ENCODE peak calls at places on chromosome 14, in ten cellular contexts. O is astrocyte of the spinal cord; T is activated naive CD4-positive, alpha-beta T cell; C is AG04450; M is activated effector memory CD4-positive, alpha-beta T cell treated with anti-CD3 and anti-CD28 coated beads, Interleukin-2, amount 50 U/mL, for 16 hours; R is NCI-H1436 treated with DMSO at 0.1 percent for 48 hours; L is hippocampal formation; D is NCI-H1092; W is stimulated activated CD4-positive, alpha-beta T cell treated with anti-CD3 and anti-CD28 coated beads, Interleukin-2, amount 100 ng/mL, for 48 hours; F is retina. S is an unnamed sample.

GRCh38 chr14:71698027-71698426 is 234.2 kb upstream of the RGS6 start:
- DNase-seq in R (no peak), W (no peak), T (no peak), O (no peak), M (no peak), F (no peak), C (no peak), D (no peak), L (no peak), S (no peak)

GRCh38 chr14:86852530-86852929 is 1140.5 kb downstream of the GALC start:
- DNase-seq in R (no peak), D (no peak), L (no peak), T (no peak), F (no peak), M (no peak), O (no peak), W (no peak), C (peak), S (no peak)

GRCh38 chr14:76273346-76273745 is 102.6 kb upstream of the ESRRB start:
- DNase-seq in W (no peak), R (no peak), D (no peak), C (no peak), O (no peak), T (no peak), M (no peak), L (no peak), F (no peak), S (no peak)

GRCh38 chr14:61107148-61107641 is 126.2 kb downstream of the SLC38A6 start:
- DNase-seq in L (no peak), O (no peak), F (no peak), W (no peak), D (peak), C (no peak), T (no peak), M (no peak), R (no peak), S (no peak)

GRCh38 chr14:59275668-59276067 is 87.2 kb downstream of the DAAM1 start:
- DNase-seq in F (no peak), D (no peak), M (no peak), R (no peak), O (peak), L (no peak), W (no peak), T (no peak), C (peak), S (no peak)

GRCh38 chr14:58560208-58560607 is 77.6 kb upstream of the DACT1 start:
- DNase-seq in F (no peak), R (no peak), L (no peak), M (no peak), T (no peak), O (no peak), D (no peak), C (no peak), W (no peak), S (no peak)

GRCh38 chr14:65286443-65286842 is 126.1 kb upstream of the FUT8 start:
- DNase-seq in D (no peak), F (no peak), R (no peak), M (no peak), W (no peak), T (no peak), L (no peak), O (no peak), C (no peak), S (no peak)

GRCh38 chr14:63493246-63493645 is 49.9 kb downstream of the PPP2R5E start:
- DNase-seq in C (no peak), R (no peak), L (no peak), T (no peak), O (no peak), F (peak), M (no peak), W (no peak), D (no peak), S (no peak)

GRCh38 chr14:69260979-69261605 is 1.1 kb downstream of the GALNT16 start:
- DNase-seq in M (peak), O (no peak), F (peak), W (peak), C (no peak), D (no peak), T (no peak), R (no peak), L (no peak), S (no peak)

GRCh38 chr14:52741865-52742264 is 11.9 kb downstream of the STYX start:
- DNase-seq in L (no peak), O (no peak), F (no peak), T (no peak), R (no peak), C (no peak), D (no peak), M (no peak), W (no peak), S (no peak)

GRCh38 chr14:68779761-68780323 is 13.0 kb downstream of the ZFP36L1 start:
- DNase-seq in R (no peak), C (no peak), D (no peak), M (peak), O (peak), W (no peak), T (no peak), L (no peak), F (no peak), S (no peak)

GRCh38 chr14:50038398-50039119 is 77.8 kb downstream of the VCPKMT start:
- DNase-seq in C (peak), L (no peak), D (no peak), M (peak), R (no peak), F (no peak), O (peak), T (no peak), W (peak), S (peak)

GRCh38 chr14:93033983-93034670 is 81.6 kb downstream of the ITPK1 start:
- DNase-seq in R (no peak), C (no peak), T (no peak), O (no peak), L (peak), W (peak), M (peak), D (no peak), F (peak), S (no peak)

GRCh38 chr14:92719421-92719820 is 29.0 kb downstream of the LGMN start:
- DNase-seq in T (no peak), W (no peak), F (no peak), O (no peak), M (no peak), R (no peak), D (no peak), C (no peak), L (no peak), S (no peak)

GRCh38 chr14:96038558-96038919 is 623 bp upstream of the C14orf132 start:
- DNase-seq in C (no peak), O (no peak), R (no peak), L (no peak), W (no peak), M (no peak), F (no peak), D (no peak), T (no peak), S (no peak)

GRCh38 chr14:71625175-71625574 is 307.1 kb upstream of the RGS6 start:
- DNase-seq in C (no peak), T (no peak), R (no peak), O (no peak), F (no peak), D (no peak), W (no peak), L (no peak), M (no peak), S (no peak)

GRCh38 chr14:98931911-98932310 is 340.1 kb downstream of the BCL11B start:
- DNase-seq in T (no peak), W (peak), C (no peak), F (peak), M (peak), R (no peak), L (no peak), O (no peak), D (no peak), S (no peak)

GRCh38 chr14:75427482-75428229 is at the start of gene JDP2:
- DNase-seq in M (peak), W (peak), R (no peak), O (peak), D (peak), F (peak), C (peak), T (no peak), L (peak), S (peak)

GRCh38 chr14:96827310-96827709 is 30.1 kb downstream of the VRK1 start:
- DNase-seq in R (no peak), L (no peak), C (no peak), T (no peak), M (no peak), O (no peak), D (no peak), W (no peak), F (no peak), S (no peak)

GRCh38 chr14:104724407-104724980 is 465 bp downstream of the ADSS1 start:
- DNase-seq in O (no peak), D (no peak), L (no peak), T (no peak), M (peak), W (no peak), R (no peak), F (no peak), C (no peak), S (no peak)

GRCh38 chr14:96582641-96582980 is 80.4 kb downstream of the PAPOLA start:
- DNase-seq in O (no peak), F (no peak), R (no peak), W (no peak), C (no peak), M (no peak), L (no peak), T (no peak), D (no peak), S (no peak)

GRCh38 chr14:87133073-87133815 is 859.7 kb downstream of the GALC start:
- DNase-seq in T (no peak), W (no peak), F (no peak), O (peak), C (peak), M (no peak), L (no peak), D (no peak), R (no peak), S (no peak)

GRCh38 chr14:82710257-82710841 is 1176.7 kb upstream of the SEL1L start:
- DNase-seq in O (peak), M (no peak), F (peak), R (no peak), W (peak), T (no peak), C (peak), L (peak), D (no peak), S (no peak)

GRCh38 chr14:103714063-103714724 is 1.1 kb downstream of the XRCC3 start:
- DNase-seq in F (no peak), C (no peak), R (no peak), M (no peak), D (no peak), W (no peak), T (no peak), L (no peak), O (no peak), S (no peak)

GRCh38 chr14:32940066-32940651 is 1.5 kb downstream of the NPAS3 start:
- DNase-seq in T (no peak), M (no peak), L (no peak), D (peak), R (no peak), F (no peak), C (no peak), W (no peak), O (peak), S (no peak)

GRCh38 chr14:88616697-88617096 is 53.9 kb downstream of the ZC3H14 start:
- DNase-seq in D (no peak), T (no peak), R (no peak), C (no peak), F (no peak), L (no peak), O (no peak), M (no peak), W (no peak), S (no peak)

GRCh38 chr14:68785817-68786490 is 6.9 kb downstream of the ZFP36L1 start:
- DNase-seq in L (no peak), W (no peak), M (peak), T (no peak), F (peak), C (no peak), R (no peak), D (no peak), O (peak), S (no peak)

GRCh38 chr14:81125536-81125935 is 95.2 kb downstream of the GTF2A1 start:
- DNase-seq in L (no peak), F (no peak), W (no peak), T (no peak), C (no peak), O (no peak), R (no peak), M (no peak), D (no peak), S (no peak)

S was measured in C1 segment of cervical spinal cord.